ENCODE peak calls at places on chromosomes 6 and 20, in four cellular contexts. One of them, this sample, is unnamed.

GRCh38 chr6:44085219-44085618 is 42.0 kb downstream of the MRPL14 start:
- DNase-seq in ACHN: no peak
- DNase-seq in occipital lobe: no peak
- DNase-seq in stimulated activated CD4-positive, alpha-beta T cell treated with anti-CD3 and anti-CD28 coated beads, Interleukin-4, amount 100 ng/mL, for 48 hours: no peak
- DNase-seq in this sample: no peak

GRCh38 chr6:100435299-100435698 is 29.4 kb downstream of the SIM1 start:
- DNase-seq in stimulated activated CD4-positive, alpha-beta T cell treated with anti-CD3 and anti-CD28 coated beads, Interleukin-4, amount 100 ng/mL, for 48 hours: no peak
- DNase-seq in ACHN: no peak
- DNase-seq in occipital lobe: no peak
- DNase-seq in this sample: peak; percentile 28

GRCh38 chr6:33895296-33895695 is 91.5 kb upstream of the MLN start:
- DNase-seq in ACHN: no peak
- DNase-seq in stimulated activated CD4-positive, alpha-beta T cell treated with anti-CD3 and anti-CD28 coated beads, Interleukin-4, amount 100 ng/mL, for 48 hours: no peak
- DNase-seq in occipital lobe: no peak
- DNase-seq in this sample: no peak

GRCh38 chr20:45798935-45799642 is 7.3 kb downstream of the DNTTIP1 start:
- DNase-seq in ACHN: peak; percentile 54
- DNase-seq in occipital lobe: no peak
- DNase-seq in stimulated activated CD4-positive, alpha-beta T cell treated with anti-CD3 and anti-CD28 coated beads, Interleukin-4, amount 100 ng/mL, for 48 hours: peak; percentile 42
- DNase-seq in this sample: peak; percentile 85

GRCh38 chr20:44092551-44093248 is 94.3 kb downstream of the JPH2 start:
- DNase-seq in stimulated activated CD4-positive, alpha-beta T cell treated with anti-CD3 and anti-CD28 coated beads, Interleukin-4, amount 100 ng/mL, for 48 hours: no peak
- DNase-seq in ACHN: peak; percentile 36
- DNase-seq in occipital lobe: no peak
- DNase-seq in this sample: peak; percentile 54

GRCh38 chr6:143896096-143896880 is 32.0 kb downstream of the ZC2HC1B start:
- DNase-seq in stimulated activated CD4-positive, alpha-beta T cell treated with anti-CD3 and anti-CD28 coated beads, Interleukin-4, amount 100 ng/mL, for 48 hours: no peak
- DNase-seq in occipital lobe: no peak
- DNase-seq in ACHN: no peak
- DNase-seq in this sample: peak; percentile 5

GRCh38 chr6:159836294-159837140 is 36.4 kb downstream of the PNLDC1 start:
- DNase-seq in occipital lobe: peak; percentile 31
- DNase-seq in stimulated activated CD4-positive, alpha-beta T cell treated with anti-CD3 and anti-CD28 coated beads, Interleukin-4, amount 100 ng/mL, for 48 hours: no peak
- DNase-seq in ACHN: no peak
- DNase-seq in this sample: no peak

GRCh38 chr20:2747676-2748235 is 52.7 kb downstream of the CPXM1 start:
- DNase-seq in ACHN: no peak
- DNase-seq in occipital lobe: no peak
- DNase-seq in stimulated activated CD4-positive, alpha-beta T cell treated with anti-CD3 and anti-CD28 coated beads, Interleukin-4, amount 100 ng/mL, for 48 hours: no peak
- DNase-seq in this sample: no peak

GRCh38 chr20:46994341-46994740 is 99.7 kb downstream of the EYA2 start:
- DNase-seq in occipital lobe: no peak
- DNase-seq in stimulated activated CD4-positive, alpha-beta T cell treated with anti-CD3 and anti-CD28 coated beads, Interleukin-4, amount 100 ng/mL, for 48 hours: peak; percentile 44
- DNase-seq in ACHN: no peak
- DNase-seq in this sample: peak; percentile 45

GRCh38 chr20:34938466-34939163 is 17.0 kb downstream of the GSS start:
- DNase-seq in occipital lobe: no peak
- DNase-seq in stimulated activated CD4-positive, alpha-beta T cell treated with anti-CD3 and anti-CD28 coated beads, Interleukin-4, amount 100 ng/mL, for 48 hours: no peak
- DNase-seq in ACHN: no peak
- DNase-seq in this sample: no peak

GRCh38 chr20:17715075-17715474 is 15.3 kb downstream of the BANF2 start:
- DNase-seq in occipital lobe: no peak
- DNase-seq in ACHN: no peak
- DNase-seq in stimulated activated CD4-positive, alpha-beta T cell treated with anti-CD3 and anti-CD28 coated beads, Interleukin-4, amount 100 ng/mL, for 48 hours: no peak
- DNase-seq in this sample: no peak

GRCh38 chr6:111761783-111762312 is 111.4 kb downstream of the FYN start:
- DNase-seq in ACHN: no peak
- DNase-seq in occipital lobe: peak; percentile 32
- DNase-seq in stimulated activated CD4-positive, alpha-beta T cell treated with anti-CD3 and anti-CD28 coated beads, Interleukin-4, amount 100 ng/mL, for 48 hours: no peak
- DNase-seq in this sample: no peak

GRCh38 chr6:129203190-129203900 is 320.4 kb downstream of the LAMA2 start:
- DNase-seq in ACHN: no peak
- DNase-seq in occipital lobe: no peak
- DNase-seq in stimulated activated CD4-positive, alpha-beta T cell treated with anti-CD3 and anti-CD28 coated beads, Interleukin-4, amount 100 ng/mL, for 48 hours: no peak
- DNase-seq in this sample: no peak

GRCh38 chr20:35395728-35396127 is 16.0 kb downstream of the UQCC1 start:
- DNase-seq in stimulated activated CD4-positive, alpha-beta T cell treated with anti-CD3 and anti-CD28 coated beads, Interleukin-4, amount 100 ng/mL, for 48 hours: no peak
- DNase-seq in occipital lobe: no peak
- DNase-seq in ACHN: peak; percentile 21
- DNase-seq in this sample: no peak

GRCh38 chr20:62285151-62285550 is 17.6 kb upstream of the ADRM1 start:
- DNase-seq in occipital lobe: no peak
- DNase-seq in stimulated activated CD4-positive, alpha-beta T cell treated with anti-CD3 and anti-CD28 coated beads, Interleukin-4, amount 100 ng/mL, for 48 hours: no peak
- DNase-seq in ACHN: no peak
- DNase-seq in this sample: no peak

GRCh38 chr6:152598421-152598820 is 38.7 kb downstream of the SYNE1 start:
- DNase-seq in stimulated activated CD4-positive, alpha-beta T cell treated with anti-CD3 and anti-CD28 coated beads, Interleukin-4, amount 100 ng/mL, for 48 hours: no peak
- DNase-seq in occipital lobe: no peak
- DNase-seq in ACHN: no peak
- DNase-seq in this sample: no peak

GRCh38 chr6:146931214-146931613 is 273.0 kb upstream of the STXBP5 start:
- DNase-seq in ACHN: no peak
- DNase-seq in occipital lobe: no peak
- DNase-seq in stimulated activated CD4-positive, alpha-beta T cell treated with anti-CD3 and anti-CD28 coated beads, Interleukin-4, amount 100 ng/mL, for 48 hours: no peak
- DNase-seq in this sample: no peak

GRCh38 chr20:35491823-35492222 is 36.4 kb downstream of the CEP250 start:
- DNase-seq in stimulated activated CD4-positive, alpha-beta T cell treated with anti-CD3 and anti-CD28 coated beads, Interleukin-4, amount 100 ng/mL, for 48 hours: no peak
- DNase-seq in ACHN: no peak
- DNase-seq in occipital lobe: no peak
- DNase-seq in this sample: no peak

GRCh38 chr20:21706345-21707195 is 1.1 kb downstream of the PAX1 start:
- DNase-seq in occipital lobe: no peak
- DNase-seq in stimulated activated CD4-positive, alpha-beta T cell treated with anti-CD3 and anti-CD28 coated beads, Interleukin-4, amount 100 ng/mL, for 48 hours: no peak
- DNase-seq in ACHN: no peak
- DNase-seq in this sample: no peak

GRCh38 chr6:137707590-137708360 is 159.3 kb upstream of the TNFAIP3 start:
- DNase-seq in ACHN: peak; percentile 65
- DNase-seq in stimulated activated CD4-positive, alpha-beta T cell treated with anti-CD3 and anti-CD28 coated beads, Interleukin-4, amount 100 ng/mL, for 48 hours: peak; percentile 35
- DNase-seq in occipital lobe: peak; percentile 8
- DNase-seq in this sample: peak; percentile 32

GRCh38 chr6:21188505-21189223 is 404.9 kb upstream of the SOX4 start:
- DNase-seq in occipital lobe: no peak
- DNase-seq in stimulated activated CD4-positive, alpha-beta T cell treated with anti-CD3 and anti-CD28 coated beads, Interleukin-4, amount 100 ng/mL, for 48 hours: no peak
- DNase-seq in ACHN: no peak
- DNase-seq in this sample: no peak